ENCODE peak calls at places on chromosome 21, in five cellular contexts. H is CD8-positive, alpha-beta T cell; L is GM06990; Z is neural crest cell; Q is AG09309. J is an unnamed sample.

GRCh38 chr21:41369915-41370839 is 8.3 kb downstream of the MX2 start:
- DNase-seq in H (no peak), L (peak), Z (no peak), Q (no peak), J (no peak)

GRCh38 chr21:41366522-41367151 is 4.8 kb downstream of the MX2 start:
- DNase-seq in H (peak), L (peak), Z (no peak), Q (peak), J (peak)

GRCh38 chr21:41364308-41364707 is 2.5 kb downstream of the MX2 start:
- DNase-seq in H (peak), L (no peak), Z (no peak), Q (no peak), J (no peak)

GRCh38 chr21:37269481-37269880 is 2.3 kb upstream of the VPS26C start:
- DNase-seq in H (no peak), L (no peak), Z (no peak), Q (no peak), J (no peak)

GRCh38 chr21:21101911-21102310 is 103.7 kb downstream of the NCAM2 start:
- DNase-seq in H (no peak), L (no peak), Z (peak), Q (no peak), J (peak)

GRCh38 chr21:26098758-26099157 is 71.8 kb downstream of the APP start:
- DNase-seq in H (no peak), L (no peak), Z (no peak), Q (no peak), J (no peak)

GRCh38 chr21:25944672-25945213 is 210.0 kb downstream of the GABPA start:
- DNase-seq in H (no peak), L (no peak), Z (no peak), Q (no peak), J (no peak)

GRCh38 chr21:45898028-45898350 is 83.6 kb upstream of the COL6A1 start:
- DNase-seq in H (no peak), L (no peak), Z (no peak), Q (no peak), J (no peak)

GRCh38 chr21:25963186-25963585 is 207.4 kb downstream of the APP start:
- DNase-seq in H (no peak), L (no peak), Z (no peak), Q (no peak), J (no peak)

GRCh38 chr21:37849703-37850102 is 66.6 kb downstream of the KCNJ6 start:
- DNase-seq in H (no peak), L (no peak), Z (no peak), Q (peak), J (peak)

GRCh38 chr21:16741228-16741665 is 771.6 kb upstream of the CXADR start:
- DNase-seq in H (no peak), L (no peak), Z (no peak), Q (no peak), J (no peak)

GRCh38 chr21:26457817-26458216 is 115.3 kb downstream of the CYYR1 start:
- DNase-seq in H (no peak), L (no peak), Z (no peak), Q (no peak), J (no peak)

GRCh38 chr21:41745971-41746743 is 20.7 kb downstream of the RIPK4 start:
- DNase-seq in H (no peak), L (no peak), Z (no peak), Q (no peak), J (no peak)

GRCh38 chr21:27519357-27519756 is 552.5 kb upstream of the ADAMTS5 start:
- DNase-seq in H (no peak), L (no peak), Z (no peak), Q (peak), J (peak)

GRCh38 chr21:18772404-18772803 is 368.8 kb upstream of the TMPRSS15 start:
- DNase-seq in H (no peak), L (no peak), Z (no peak), Q (no peak), J (no peak)

GRCh38 chr21:46161180-46161799 is 5.9 kb upstream of the FTCD start:
- DNase-seq in H (peak), L (peak), Z (no peak), Q (no peak), J (no peak)

GRCh38 chr21:27301216-27301615 is 334.3 kb upstream of the ADAMTS5 start:
- DNase-seq in H (no peak), L (no peak), Z (no peak), Q (peak), J (peak)

GRCh38 chr21:40714516-40714915 is 132.4 kb downstream of the DSCAM start:
- DNase-seq in H (no peak), L (no peak), Z (no peak), Q (no peak), J (no peak)

GRCh38 chr21:46552274-46552673 is 52.6 kb downstream of the S100B start:
- DNase-seq in H (peak), L (no peak), Z (no peak), Q (no peak), J (no peak)

GRCh38 chr21:45512626-45513002 is 29.6 kb downstream of the SLC19A1 start:
- DNase-seq in H (no peak), L (no peak), Z (no peak), Q (no peak), J (no peak)

GRCh38 chr21:46285206-46285661 is at the start of gene MCM3AP:
- DNase-seq in H (no peak), L (no peak), Z (no peak), Q (no peak), J (no peak)

DNA sequence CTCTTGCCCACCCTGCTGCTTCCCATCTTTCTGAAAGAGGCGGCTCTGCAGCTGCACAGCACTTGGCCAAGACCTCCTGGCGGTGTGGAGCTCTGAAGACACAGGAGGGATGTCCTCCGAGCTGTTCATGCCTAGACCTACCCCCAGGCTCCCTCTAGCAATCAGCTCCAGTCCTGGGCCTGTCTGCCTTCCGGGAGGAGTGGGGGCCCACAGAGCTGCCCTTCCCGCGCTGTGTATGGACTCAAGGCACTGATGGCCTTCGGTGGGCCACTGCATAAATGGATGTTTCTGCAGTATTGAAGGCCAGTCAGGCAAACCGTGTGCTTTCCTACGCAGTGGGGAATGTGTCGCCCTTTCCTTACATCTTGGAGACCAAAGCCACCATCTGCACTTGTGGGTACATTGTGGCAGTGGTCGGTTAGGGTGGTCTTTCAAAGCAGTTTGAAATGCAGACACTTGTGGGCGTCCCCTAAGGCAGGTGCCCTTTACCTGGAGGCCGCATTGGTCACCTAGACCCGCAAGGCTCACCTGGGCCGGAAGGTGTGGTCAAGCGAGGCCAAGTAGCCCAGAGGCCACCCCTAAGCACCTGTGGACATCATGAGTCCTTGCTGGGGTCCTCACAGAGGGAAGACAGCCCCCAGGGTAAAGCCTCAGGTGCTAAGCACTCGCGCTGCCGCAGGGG is 912 bp upstream of the PKNOX1 start:
- DNase-seq in H (no peak), L (no peak), Z (no peak), Q (no peak), J (no peak)
- TF ChIP-seq CTCF in H (no peak), L (no peak), Z (no peak), Q (no peak), J (no peak)

DNA sequence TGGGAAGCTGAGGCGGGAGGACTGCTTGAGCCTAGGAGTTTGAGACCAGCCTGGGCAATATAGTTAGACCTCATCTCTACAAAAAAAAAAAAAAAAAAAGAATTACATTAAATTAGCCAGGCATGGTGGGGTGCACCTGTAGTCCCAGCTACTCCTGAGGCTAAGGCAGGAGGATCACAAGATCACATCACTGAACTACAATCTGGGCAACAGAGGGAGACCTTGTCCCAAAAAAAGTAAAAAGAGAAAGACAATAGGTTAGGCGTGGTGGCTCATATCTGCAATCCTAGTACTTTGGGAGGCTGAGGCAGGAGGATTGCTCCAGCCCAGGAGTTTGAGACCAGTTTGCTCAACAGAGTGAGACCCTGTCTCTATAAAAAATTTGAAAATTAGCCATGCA is 130.3 kb downstream of the TIAM1 start:
- DNase-seq in H (no peak), L (no peak), Z (no peak), Q (no peak), J (no peak)
- TF ChIP-seq CTCF in H (peak), L (peak), Z (no peak), Q (peak), J (peak)

DNA sequence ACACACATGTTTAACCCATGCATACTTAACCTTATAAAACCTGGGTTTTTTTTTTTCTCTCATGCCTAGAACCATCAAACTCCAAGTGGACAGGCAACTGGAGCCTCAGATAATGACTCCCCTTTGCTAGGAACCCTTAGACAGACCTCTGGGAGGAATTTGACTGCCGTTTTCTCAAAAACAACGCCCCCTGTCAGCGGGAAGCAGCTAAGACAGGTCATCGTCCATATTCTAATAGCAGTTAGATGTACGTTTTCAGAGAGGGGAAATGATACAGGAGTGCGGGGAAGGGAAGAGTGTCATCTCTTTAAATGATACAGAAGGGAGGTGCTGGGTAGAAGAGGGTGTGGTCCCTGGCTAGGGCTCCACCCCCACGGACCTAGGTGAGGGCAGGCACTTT is 34.7 kb downstream of the LRRC3 start:
- DNase-seq in H (no peak), L (no peak), Z (no peak), Q (no peak), J (no peak)
- TF ChIP-seq CTCF in H (no peak), L (peak), Z (peak), Q (peak), J (no peak)

GRCh38 chr21:39444406-39445145 is 1.0 kb downstream of the LCA5L start:
- DNase-seq in H (no peak), L (no peak), Z (no peak), Q (no peak), J (no peak)

GRCh38 chr21:39441502-39442475 is 3.8 kb downstream of the LCA5L start:
- DNase-seq in H (no peak), L (no peak), Z (no peak), Q (no peak), J (no peak)

GRCh38 chr21:39451332-39452206 is at the start of gene SH3BGR:
- DNase-seq in H (no peak), L (no peak), Z (no peak), Q (no peak), J (no peak)

GRCh38 chr21:39447264-39447663 is 1.7 kb upstream of the LCA5L start:
- DNase-seq in H (no peak), L (no peak), Z (no peak), Q (no peak), J (no peak)

GRCh38 chr21:39445339-39446269 is at the start of gene LCA5L:
- DNase-seq in H (peak), L (peak), Z (peak), Q (no peak), J (peak)
- TF ChIP-seq CTCF in H (no peak), L (peak), Z (peak), Q (peak), J (no peak)

GRCh38 chr21:30044447-30045064 is 104.8 kb upstream of the GRIK1 start:
- DNase-seq in H (no peak), L (no peak), Z (peak), Q (no peak), J (no peak)
- TF ChIP-seq CTCF in H (peak), L (peak), Z (peak), Q (peak), J (peak)

DNA sequence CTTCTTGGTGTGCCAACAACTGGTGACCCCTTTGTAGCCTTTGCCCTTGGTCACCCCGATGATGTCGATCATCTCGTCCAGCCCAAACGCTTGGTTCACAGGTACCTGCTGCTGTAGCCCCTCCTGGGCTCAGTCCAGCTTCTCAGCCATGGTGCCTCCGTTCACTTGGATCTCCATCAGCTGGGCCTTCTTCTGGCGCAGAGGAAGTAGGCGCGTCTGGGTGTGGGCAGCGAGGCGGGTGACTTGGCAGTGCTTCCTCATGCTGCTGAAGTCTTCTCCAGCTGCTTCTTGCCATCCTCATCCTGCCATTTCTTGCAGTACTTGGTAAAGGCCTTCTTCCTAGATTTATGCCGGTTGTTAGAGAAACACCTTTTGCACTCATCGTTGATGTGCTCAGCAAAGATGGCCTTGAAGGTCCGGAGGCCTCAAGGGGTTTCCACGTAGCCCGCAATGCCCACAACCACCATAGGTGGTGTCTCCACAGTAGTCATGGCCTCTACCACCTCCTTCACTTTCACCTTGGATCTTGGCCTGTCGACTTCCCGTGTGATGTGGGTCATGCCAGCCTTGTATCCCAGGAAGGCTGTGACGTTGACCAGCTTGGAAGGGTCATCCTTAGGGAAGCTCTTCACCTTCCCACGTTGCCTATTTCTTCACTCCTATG is 13.0 kb downstream of the DOP1B start:
- DNase-seq in H (no peak), L (no peak), Z (no peak), Q (no peak), J (no peak)
- TF ChIP-seq CTCF in H (no peak), L (no peak), Z (no peak), Q (no peak), J (no peak)

GRCh38 chr21:15160136-15160535 is 95.3 kb upstream of the NRIP1 start:
- DNase-seq in H (no peak), L (no peak), Z (no peak), Q (no peak), J (no peak)
- TF ChIP-seq CTCF in H (no peak), L (no peak), Z (no peak), Q (no peak), J (no peak)

J was measured in AG04450.